ENCODE peak calls at places on chromosomes 1 and 21, in nine cellular contexts. H is PC-9; J is psoas muscle; Q is ascending aorta; A is mammary epithelial cell; V is CD8-positive, alpha-beta T cell; F is hepatocyte; E is MM.1S; N is tibial artery. U is an unnamed sample. For H3K4me1, the result is how much of the 10 kb centered on the place peaks cover.

GRCh38 chr1:244388961-244389360 is 62.7 kb downstream of the ADSS2 start:
- DNase-seq in H (no peak), J (no peak), Q (no peak), A (no peak), V (no peak), F (no peak), E (peak), N (no peak), U (no peak)

GRCh38 chr1:240000634-240001033 is 91.0 kb upstream of the FMN2 start:
- DNase-seq in H (no peak), J (no peak), Q (no peak), A (peak), V (no peak), F (no peak), E (no peak), N (no peak), U (no peak)

GRCh38 chr1:150410582-150411101 is 46.7 kb downstream of the RPRD2 start:
- DNase-seq in H (no peak), J (no peak), Q (no peak), A (peak), V (no peak), F (peak), E (no peak), N (no peak), U (no peak)

GRCh38 chr1:54309631-54310366 is 96.4 kb downstream of the SSBP3 start:
- DNase-seq in H (no peak), J (no peak), Q (no peak), A (no peak), V (no peak), F (no peak), E (no peak), N (no peak), U (no peak)

GRCh38 chr1:153922076-153922837 is 515 bp downstream of the GATAD2B start:
- DNase-seq in H (peak), J (peak), Q (no peak), A (peak), V (no peak), F (peak), E (no peak), N (peak), U (peak)

GRCh38 chr1:169601096-169601881 is 15.0 kb upstream of the F5 start:
- DNase-seq in H (no peak), J (no peak), Q (no peak), A (peak), V (no peak), F (peak), E (peak), N (no peak), U (no peak)

GRCh38 chr1:37149296-37149695 is 115.0 kb upstream of the GRIK3 start:
- DNase-seq in H (no peak), J (no peak), Q (no peak), A (no peak), V (no peak), F (no peak), E (no peak), N (no peak), U (no peak)

GRCh38 chr21:37758997-37759396 is 157.3 kb downstream of the KCNJ6 start:
- DNase-seq in H (peak), J (no peak), Q (no peak), A (peak), V (no peak), F (peak), E (peak), N (no peak), U (peak)

GRCh38 chr1:94871031-94871430 is 50.9 kb downstream of the SLC44A3 start:
- DNase-seq in H (no peak), J (no peak), Q (no peak), A (peak), V (no peak), F (no peak), E (no peak), N (no peak), U (no peak)

GRCh38 chr21:46035809-46036695 is 54.5 kb downstream of the COL6A1 start:
- DNase-seq in H (no peak), J (peak), Q (no peak), A (no peak), V (no peak), F (peak), E (no peak), N (no peak), U (no peak)

GRCh38 chr1:225156254-225156653 is 226.8 kb downstream of the DNAH14 start:
- DNase-seq in H (no peak), J (no peak), Q (no peak), A (no peak), V (no peak), F (no peak), E (no peak), N (no peak), U (no peak)

GRCh38 chr1:202165267-202165941 is 5.0 kb upstream of the PTPN7 start:
- DNase-seq in H (no peak), J (no peak), Q (no peak), A (no peak), V (no peak), F (no peak), E (no peak), N (no peak), U (no peak)

GRCh38 chr1:106534612-106535011 is 521.9 kb upstream of the PRMT6 start:
- DNase-seq in H (no peak), J (no peak), Q (no peak), A (no peak), V (no peak), F (no peak), E (no peak), N (no peak), U (no peak)

GRCh38 chr1:245070836-245071615 is 83.8 kb upstream of the KIF26B start:
- DNase-seq in H (no peak), J (no peak), Q (no peak), A (no peak), V (no peak), F (no peak), E (no peak), N (no peak), U (no peak)

GRCh38 chr21:38831526-38832467 is 26.1 kb downstream of the ETS2 start:
- DNase-seq in H (peak), J (peak), Q (peak), A (peak), V (no peak), F (peak), E (peak), N (peak), U (peak)

GRCh38 chr1:155938220-155938627 is 3.2 kb upstream of the RXFP4 start:
- DNase-seq in H (no peak), J (no peak), Q (no peak), A (peak), V (no peak), F (peak), E (peak), N (no peak), U (peak)

GRCh38 chr1:31579374-31579773 is 3.1 kb downstream of the TINAGL1 start:
- DNase-seq in H (no peak), J (no peak), Q (no peak), A (no peak), V (no peak), F (no peak), E (no peak), N (no peak), U (no peak)

GRCh38 chr1:183000563-183000962 is 22.7 kb upstream of the LAMC1 start:
- DNase-seq in H (no peak), J (no peak), Q (no peak), A (no peak), V (no peak), F (no peak), E (no peak), N (no peak), U (no peak)

GRCh38 chr1:59565611-59566410 is 248.9 kb upstream of the HOOK1 start:
- DNase-seq in H (no peak), J (no peak), Q (no peak), A (no peak), V (no peak), F (peak), E (no peak), N (no peak), U (no peak)

GRCh38 chr1:168991667-168992475 is 114.6 kb upstream of the ATP1B1 start:
- DNase-seq in H (no peak), J (no peak), Q (no peak), A (peak), V (no peak), F (no peak), E (no peak), N (no peak), U (no peak)

GRCh38 chr1:228017356-228018124 is 10.7 kb downstream of the WNT3A start:
- DNase-seq in H (no peak), J (no peak), Q (no peak), A (no peak), V (no peak), F (no peak), E (no peak), N (no peak), U (no peak)

GRCh38 chr1:116574581-116575291 is 3.9 kb upstream of the CD58 start:
- DNase-seq in H (peak), J (peak), Q (no peak), A (peak), V (no peak), F (peak), E (peak), N (peak), U (peak)

DNA sequence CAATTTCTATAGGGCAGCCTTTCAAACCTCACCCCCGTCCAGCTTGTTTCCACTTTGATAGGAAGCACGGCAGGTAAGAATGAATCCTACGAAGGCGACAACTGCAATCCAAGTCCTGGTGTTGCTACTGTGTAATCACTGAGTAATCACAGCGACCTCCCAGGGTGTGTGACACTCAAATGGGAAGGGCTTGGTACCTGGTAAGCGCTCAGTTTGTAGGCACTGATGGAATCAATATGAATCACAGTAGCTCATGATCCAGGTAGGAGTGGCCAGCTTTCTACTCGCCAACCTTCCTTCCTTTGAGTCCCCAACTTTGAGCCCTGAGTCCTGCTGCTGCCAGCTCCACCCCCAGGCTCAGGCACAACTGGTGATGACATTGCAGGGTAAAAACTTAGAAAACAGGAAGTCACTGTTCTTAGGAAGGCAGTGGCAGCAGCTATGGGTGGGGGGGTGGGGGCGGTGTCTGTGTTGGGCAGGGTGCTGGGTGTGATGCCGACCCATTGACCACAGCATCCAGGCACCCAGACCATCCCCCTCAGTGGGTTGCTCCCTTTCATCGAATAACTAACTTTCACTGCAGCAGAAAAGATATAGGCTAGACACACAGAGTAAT is 70.7 kb downstream of the CD247 start:
- DNase-seq in H (peak), J (no peak), Q (peak), A (peak), V (peak), F (peak), E (peak), N (peak), U (no peak)
- H3K4me3 ChIP-seq in H (peak), J (no peak), Q (no peak), A (no peak), V (peak), F (no peak), E (peak), N (no peak), U (no peak)

DNA sequence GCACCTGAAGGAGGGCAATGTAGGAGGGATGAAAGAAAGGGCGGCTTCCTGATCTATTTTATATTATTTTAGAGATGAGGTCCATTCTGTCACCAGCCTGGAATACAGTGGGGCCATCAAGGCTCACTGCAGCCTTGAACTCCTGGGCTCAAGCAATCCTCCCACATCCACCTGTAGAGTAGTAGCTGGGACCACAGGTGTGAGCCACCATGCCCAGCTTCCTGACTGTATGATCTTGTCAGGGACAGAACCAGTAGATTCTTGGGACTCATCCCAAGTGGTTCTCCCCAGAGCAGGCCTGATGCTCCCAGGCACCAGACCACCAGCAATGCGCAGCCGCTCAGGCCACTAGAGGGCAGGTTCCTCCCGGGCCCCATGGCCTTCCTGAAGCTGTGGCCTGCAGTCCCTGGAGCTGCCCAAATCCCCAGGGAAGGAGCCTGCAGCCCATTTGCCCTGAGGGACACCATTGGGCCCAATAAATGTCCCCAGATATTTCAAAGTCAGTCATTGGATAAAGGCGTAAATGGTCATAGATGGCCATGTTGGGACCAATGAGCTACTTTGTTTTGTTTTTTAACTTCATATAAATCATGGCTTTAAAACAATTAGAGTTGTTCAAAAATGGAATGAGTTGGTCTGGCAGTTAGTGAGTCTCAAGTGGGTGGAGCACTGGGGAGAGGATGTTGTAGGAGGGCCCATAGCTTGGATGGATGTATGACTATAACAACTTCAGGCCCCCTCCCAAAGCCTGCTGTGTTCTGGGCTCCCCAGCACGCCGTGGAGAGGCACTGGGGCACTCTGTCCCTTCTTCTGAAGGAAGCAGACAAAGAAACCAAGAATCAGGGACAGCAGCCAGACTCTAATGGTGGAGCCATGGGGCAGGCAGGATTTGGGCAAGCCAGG is 44.7 kb upstream of the GOLT1A start:
- DNase-seq in H (peak), J (peak), Q (no peak), A (peak), V (no peak), F (peak), E (peak), N (no peak), U (peak)
- TF ChIP-seq CTCF in H (peak), J (peak), Q (peak), A (peak), V (peak), F (peak), E (peak), N (peak), U (peak)

GRCh38 chr1:109875874-109876273 is 34.8 kb upstream of the CSF1 start:
- DNase-seq in H (no peak), J (no peak), Q (no peak), A (no peak), V (no peak), F (no peak), E (no peak), N (no peak), U (no peak)
- H3K4me1 ChIP-seq in H (under half), J (under half), Q (under half), A (under half), V (under half), F (under half), E (under half), N (under half), U (under half)

GRCh38 chr1:207753611-207754010 is 1.8 kb downstream of the CD46 start:
- DNase-seq in H (no peak), J (no peak), Q (no peak), A (no peak), V (no peak), F (no peak), E (no peak), N (no peak), U (no peak)
- H3K4me3 ChIP-seq in H (peak), J (peak), Q (peak), A (peak), V (peak), F (peak), E (peak), N (peak), U (peak)

DNA sequence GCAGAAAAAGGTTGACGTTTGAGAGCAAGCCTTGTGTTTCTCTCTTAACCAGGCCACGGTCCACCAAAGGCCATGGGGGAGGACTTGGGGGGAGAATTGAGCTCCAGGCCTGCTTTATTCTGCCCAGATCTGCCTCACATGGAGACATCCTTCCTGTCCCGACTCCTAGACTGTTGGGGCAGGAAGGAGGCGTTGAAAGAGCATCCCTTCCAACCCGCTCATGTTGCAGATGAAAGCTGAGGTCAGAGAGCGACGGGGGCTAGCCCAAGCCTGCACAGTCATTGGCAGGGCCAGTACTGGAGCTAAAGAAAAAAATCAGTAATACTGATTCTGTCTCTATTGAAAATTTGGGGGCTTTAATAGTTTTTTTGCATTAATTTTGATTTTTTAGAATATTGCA is 46.6 kb downstream of the MYOM3 start:
- DNase-seq in H (no peak), J (no peak), Q (no peak), A (no peak), V (no peak), F (no peak), E (no peak), N (no peak), U (no peak)
- TF ChIP-seq CTCF in H (no peak), J (no peak), Q (no peak), A (no peak), V (no peak), F (no peak), E (no peak), N (no peak), U (no peak)

DNA sequence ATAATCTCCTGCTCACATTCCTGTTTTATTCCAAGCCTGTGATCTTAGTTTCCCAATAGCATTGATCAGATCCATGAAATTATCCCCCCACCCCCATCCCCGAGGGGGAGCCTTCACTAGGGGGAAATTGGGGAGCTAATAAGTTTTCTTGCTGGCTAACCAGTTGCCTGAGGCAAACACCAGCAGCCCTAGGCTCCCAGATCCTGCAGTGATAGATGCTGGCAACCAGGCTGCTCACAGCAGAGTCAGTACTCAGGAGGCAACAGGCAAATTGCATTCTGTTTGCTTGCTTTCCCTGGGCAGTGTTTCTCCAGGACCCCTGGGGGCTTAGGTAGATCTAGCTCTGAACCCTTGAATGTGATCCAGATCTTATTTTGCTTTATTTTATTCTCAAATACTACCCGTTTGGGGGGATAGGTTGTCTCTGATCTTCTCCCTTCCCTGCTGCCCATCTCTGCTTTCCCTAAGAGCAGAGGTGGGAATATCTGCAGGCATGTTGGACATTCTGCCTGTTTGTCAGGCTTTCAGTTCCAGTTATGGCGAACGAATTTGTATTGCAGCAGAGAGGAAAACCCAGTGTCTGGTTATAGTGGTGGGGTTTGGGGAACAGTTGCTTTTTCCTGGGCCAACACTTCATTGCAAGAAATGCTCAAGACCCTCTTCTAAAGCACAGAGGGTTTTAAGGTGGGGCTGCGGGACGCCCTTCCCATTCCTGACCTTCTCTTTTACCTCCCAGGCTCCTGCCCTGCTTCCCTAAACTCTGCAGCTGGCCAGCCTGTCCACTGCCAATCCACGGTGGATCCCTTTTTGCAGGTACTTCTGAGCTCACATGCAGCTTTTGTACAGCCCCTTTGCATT is 289.8 kb upstream of the PLXNA2 start:
- DNase-seq in H (no peak), J (no peak), Q (no peak), A (no peak), V (no peak), F (no peak), E (no peak), N (no peak), U (no peak)
- H3K4me1 ChIP-seq in H (under half), J (under half), Q (under half), A (under half), V (under half), F (under half), E (under half), N (under half), U (under half)

U was measured in Caco-2.